ENCODE peak calls at places on chromosome 9, in five cellular contexts. Y is heart left ventricle, H is GM12891, W is adrenal gland, P is uterus. X is an unnamed sample.

GRCh38 chr9:32344551-32345182 is 39.8 kb upstream of the ACO1 start:
- DNase-seq in Y (no peak), H (no peak), W (no peak), P (no peak), X (no peak)

GRCh38 chr9:111186021-111186420 is 144.0 kb downstream of the OR2K2 start:
- DNase-seq in Y (no peak), H (no peak), W (no peak), P (no peak), X (no peak)

GRCh38 chr9:136303825-136304416 is at the start of gene CCDC187:
- DNase-seq in Y (no peak), H (no peak), W (no peak), P (no peak), X (no peak)

GRCh38 chr9:114551750-114552685 is 35.6 kb upstream of the ATP6V1G1 start:
- DNase-seq in Y (no peak), H (no peak), W (peak), P (peak), X (no peak)

GRCh38 chr9:19946446-19947109 is 157.7 kb upstream of the SLC24A2 start:
- DNase-seq in Y (no peak), H (no peak), W (no peak), P (no peak), X (no peak)

GRCh38 chr9:106962615-106963363 is 99.8 kb downstream of the ZNF462 start:
- DNase-seq in Y (peak), H (no peak), W (peak), P (no peak), X (no peak)

GRCh38 chr9:134162926-134163373 is 1.4 kb downstream of the RNU6ATAC start:
- DNase-seq in Y (no peak), H (no peak), W (no peak), P (no peak), X (no peak)

GRCh38 chr9:18046068-18046467 is 427.9 kb upstream of the ADAMTSL1 start:
- DNase-seq in Y (no peak), H (no peak), W (no peak), P (no peak), X (no peak)

GRCh38 chr9:127976498-127976897 is 4.3 kb downstream of the EEIG1 start:
- DNase-seq in Y (no peak), H (no peak), W (no peak), P (no peak), X (no peak)

GRCh38 chr9:20236676-20237075 is 385.6 kb downstream of the MLLT3 start:
- DNase-seq in Y (no peak), H (no peak), W (no peak), P (no peak), X (no peak)

GRCh38 chr9:116800885-116801284 is 113.8 kb downstream of the TRIM32 start:
- DNase-seq in Y (no peak), H (no peak), W (no peak), P (no peak), X (no peak)

GRCh38 chr9:134062461-134063087 is 5.3 kb downstream of the BRD3 start:
- DNase-seq in Y (no peak), H (no peak), W (peak), P (no peak), X (no peak)

GRCh38 chr9:117768740-117769400 is 64.7 kb downstream of the TLR4 start:
- DNase-seq in Y (no peak), H (no peak), W (no peak), P (no peak), X (no peak)

GRCh38 chr9:35756743-35757526 is 2.9 kb upstream of the MSMP start:
- DNase-seq in Y (peak), H (peak), W (peak), P (peak), X (no peak)

GRCh38 chr9:35758475-35759050 is 4.5 kb upstream of the MSMP start:
- DNase-seq in Y (no peak), H (no peak), W (no peak), P (no peak), X (no peak)

GRCh38 chr9:35756275-35756742 is 2.2 kb upstream of the MSMP start:
- DNase-seq in Y (peak), H (no peak), W (peak), P (peak), X (no peak)

GRCh38 chr9:35759795-35760194 is 5.7 kb upstream of the MSMP start:
- DNase-seq in Y (no peak), H (no peak), W (no peak), P (no peak), X (no peak)

DNA sequence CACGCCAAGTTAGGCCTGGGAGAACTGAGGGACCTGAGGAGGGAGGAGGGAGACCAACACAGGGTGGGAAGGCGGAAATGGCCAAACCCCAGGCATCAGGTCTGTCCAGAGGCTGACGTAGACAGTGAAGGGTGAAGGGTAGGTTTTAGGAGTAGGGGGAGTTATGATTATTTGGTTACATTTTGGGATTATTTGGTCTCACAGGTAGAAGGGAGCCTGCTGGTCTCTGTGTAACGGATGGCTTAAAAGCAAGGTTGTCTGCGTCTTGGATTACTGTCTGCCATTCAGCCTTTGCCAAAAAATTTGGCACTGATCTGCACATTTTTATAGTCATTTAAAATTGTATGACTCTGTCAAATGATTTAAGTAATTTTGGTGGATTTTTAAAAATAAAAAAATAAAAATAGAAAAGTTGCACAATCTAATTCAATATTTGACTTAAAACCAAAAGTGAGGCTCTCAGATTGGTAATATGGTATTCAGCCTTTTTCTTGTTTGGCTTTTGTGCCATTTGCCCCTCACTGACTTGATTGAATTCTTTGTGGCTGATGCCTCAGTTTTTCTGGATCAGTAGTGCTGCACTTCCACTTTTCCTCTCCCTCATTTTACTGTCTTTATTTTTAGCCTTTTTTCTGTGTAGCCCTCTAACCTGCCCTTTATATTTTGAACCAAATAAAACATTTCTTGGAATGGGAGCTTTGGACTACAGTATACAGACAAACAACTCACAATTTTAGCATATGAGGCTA is 3.6 kb upstream of the MSMP start:
- DNase-seq in Y (no peak), H (peak), W (no peak), P (no peak), X (no peak)
- TF ChIP-seq POLR2A in Y (no peak), H (peak), W (no peak), P (no peak), X (no peak)

DNA sequence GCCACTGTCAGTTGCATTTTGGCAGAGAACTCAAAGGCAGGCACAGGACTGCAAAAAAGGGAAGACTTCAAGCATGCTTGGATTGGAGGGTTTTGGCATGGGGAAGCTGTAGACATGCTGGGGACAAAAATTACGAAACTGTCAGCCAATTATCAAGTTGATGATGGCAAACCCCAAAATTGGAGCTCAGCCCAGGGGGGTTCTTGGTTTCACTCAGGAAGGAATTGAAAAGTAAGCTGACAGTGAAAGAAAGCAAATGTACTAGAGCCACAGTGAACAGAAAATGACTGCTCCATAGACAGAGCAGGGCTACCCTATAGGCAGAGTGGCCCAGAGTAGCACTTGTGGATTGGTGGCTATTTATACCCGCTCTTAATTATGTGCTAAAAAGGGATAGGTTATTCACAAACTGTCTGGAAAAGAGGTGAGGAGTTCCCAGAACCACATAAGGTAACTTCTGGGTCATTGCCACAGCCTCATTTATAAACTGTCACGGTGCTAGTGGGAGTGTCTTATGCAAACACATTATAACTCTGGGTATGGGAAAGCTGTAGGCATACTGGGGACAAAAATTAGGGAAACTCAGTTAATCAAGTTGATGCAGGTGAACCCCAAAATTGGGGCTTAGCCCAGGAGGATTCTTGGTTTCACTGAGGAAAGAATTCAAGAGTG is 14.5 kb upstream of the CFAP95 start:
- DNase-seq in Y (peak), H (no peak), W (peak), P (no peak), X (no peak)
- TF ChIP-seq POLR2A in Y (no peak), H (no peak), W (no peak), P (no peak), X (no peak)

DNA sequence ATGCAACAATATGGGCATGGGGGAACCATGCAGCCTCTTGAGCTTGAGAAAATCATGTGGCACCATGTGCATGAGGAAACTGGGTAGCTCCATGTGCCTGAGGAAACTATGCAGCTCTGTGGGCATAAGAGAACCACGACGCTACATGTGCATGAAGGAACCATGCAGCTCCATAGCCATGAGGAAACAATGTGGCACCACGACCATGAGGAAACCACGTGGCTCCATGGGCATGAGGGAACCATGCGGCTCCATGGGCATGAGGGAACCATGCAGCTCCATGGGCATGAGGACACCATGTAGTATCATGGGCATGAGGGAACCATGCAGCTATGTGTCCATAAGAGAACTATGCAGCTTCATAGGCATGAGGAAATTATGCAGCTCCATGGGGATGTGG is 140.8 kb downstream of the CAVIN4 start:
- DNase-seq in Y (no peak), H (no peak), W (no peak), P (no peak), X (no peak)
- TF ChIP-seq POLR2A in Y (no peak), H (no peak), W (no peak), P (no peak), X (no peak)

GRCh38 chr9:96418920-96419690 is 935 bp upstream of the ZNF367 start:
- DNase-seq in Y (peak), H (peak), W (peak), P (no peak), X (peak)
- TF ChIP-seq POLR2A in Y (no peak), H (peak), W (peak), P (peak), X (no peak)

GRCh38 chr9:105554042-105554441 is 3.9 kb upstream of the FKTN start:
- DNase-seq in Y (no peak), H (no peak), W (no peak), P (peak), X (no peak)

DNA sequence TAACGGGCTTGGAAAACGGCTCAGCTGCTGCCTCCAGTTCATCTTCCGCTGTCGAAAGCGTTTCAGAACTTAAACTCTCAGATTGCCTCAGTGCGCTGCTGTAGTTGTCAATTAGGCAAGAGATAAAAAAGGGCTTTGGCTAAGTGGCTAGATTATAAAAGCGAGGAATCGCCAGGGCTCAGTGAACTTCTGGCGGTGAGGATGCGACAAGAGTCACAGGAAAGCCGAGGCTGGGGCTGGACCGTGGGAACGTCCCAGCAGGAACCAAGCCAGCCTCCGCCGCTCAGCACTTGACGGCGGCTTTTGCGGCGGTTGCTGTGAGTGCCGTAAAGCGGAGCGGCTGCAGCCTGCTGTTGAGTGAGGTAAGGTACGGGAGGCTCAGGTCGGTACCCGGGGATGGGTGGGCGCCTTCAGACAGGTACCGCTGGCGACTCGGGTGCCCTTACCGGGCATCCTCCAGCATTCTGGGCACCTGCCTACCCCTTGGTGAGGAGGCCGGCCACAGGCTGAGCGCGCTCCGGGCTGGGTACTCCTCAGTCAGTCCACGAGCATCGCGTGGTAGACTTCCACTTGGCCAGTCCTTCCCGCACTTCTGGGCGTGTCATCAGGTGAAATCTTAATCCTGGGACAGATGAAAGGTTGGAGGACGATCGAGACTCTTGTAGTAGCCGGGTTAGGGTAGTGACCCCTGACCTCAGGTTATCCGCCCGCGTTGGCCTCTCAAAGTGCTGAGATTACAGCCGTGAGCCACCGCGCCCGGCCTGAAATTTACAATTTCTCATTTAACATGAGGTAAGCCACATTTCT is at the start of gene FKTN:
- DNase-seq in Y (peak), H (peak), W (peak), P (peak), X (no peak)
- TF ChIP-seq POLR2A in Y (no peak), H (peak), W (peak), P (no peak), X (no peak)

X was measured in vagina.